ENCODE peak calls at places on chromosomes 6 and 20, in eight cellular contexts. One of them, this sample, is unnamed.

GRCh38 chr6:128519931-128520435 is 416 bp downstream of the PTPRK start:
- DNase-seq in T-cell: peak
- DNase-seq in neural progenitor cell: no peak
- DNase-seq in HTR-8/SVneo: no peak
- DNase-seq in activated B cell treated with CpG ODN at 0.5 μM for 24 hours: no peak
- DNase-seq in naive thymus-derived CD8-positive, alpha-beta T cell: peak
- DNase-seq in NCI-H1436 treated with DMSO at 0.1 percent for 48 hours: no peak
- DNase-seq in stimulated activated naive CD8-positive, alpha-beta T cell treated with anti-CD3 and anti-CD28 coated beads, Interleukin-15, amount 100 ng/mL, for 72 hours: peak
- DNase-seq in this sample: peak

GRCh38 chr20:56627122-56628014 is 1.7 kb upstream of the TFAP2C start:
- DNase-seq in stimulated activated naive CD8-positive, alpha-beta T cell treated with anti-CD3 and anti-CD28 coated beads, Interleukin-15, amount 100 ng/mL, for 72 hours: no peak
- DNase-seq in activated B cell treated with CpG ODN at 0.5 μM for 24 hours: no peak
- DNase-seq in neural progenitor cell: peak
- DNase-seq in T-cell: no peak
- DNase-seq in HTR-8/SVneo: no peak
- DNase-seq in NCI-H1436 treated with DMSO at 0.1 percent for 48 hours: no peak
- DNase-seq in naive thymus-derived CD8-positive, alpha-beta T cell: no peak
- DNase-seq in this sample: peak

GRCh38 chr6:145480024-145480423 is 255.3 kb downstream of the EPM2A start:
- DNase-seq in neural progenitor cell: no peak
- DNase-seq in T-cell: no peak
- DNase-seq in naive thymus-derived CD8-positive, alpha-beta T cell: no peak
- DNase-seq in HTR-8/SVneo: no peak
- DNase-seq in NCI-H1436 treated with DMSO at 0.1 percent for 48 hours: no peak
- DNase-seq in activated B cell treated with CpG ODN at 0.5 μM for 24 hours: no peak
- DNase-seq in stimulated activated naive CD8-positive, alpha-beta T cell treated with anti-CD3 and anti-CD28 coated beads, Interleukin-15, amount 100 ng/mL, for 72 hours: no peak
- DNase-seq in this sample: no peak

GRCh38 chr6:155341130-155341828 is 27.0 kb upstream of the TFB1M start:
- DNase-seq in NCI-H1436 treated with DMSO at 0.1 percent for 48 hours: no peak
- DNase-seq in T-cell: no peak
- DNase-seq in naive thymus-derived CD8-positive, alpha-beta T cell: no peak
- DNase-seq in stimulated activated naive CD8-positive, alpha-beta T cell treated with anti-CD3 and anti-CD28 coated beads, Interleukin-15, amount 100 ng/mL, for 72 hours: no peak
- DNase-seq in HTR-8/SVneo: no peak
- DNase-seq in neural progenitor cell: no peak
- DNase-seq in activated B cell treated with CpG ODN at 0.5 μM for 24 hours: no peak
- DNase-seq in this sample: no peak

GRCh38 chr6:91045152-91045551 is 458.3 kb upstream of the MAP3K7 start:
- DNase-seq in HTR-8/SVneo: no peak
- DNase-seq in stimulated activated naive CD8-positive, alpha-beta T cell treated with anti-CD3 and anti-CD28 coated beads, Interleukin-15, amount 100 ng/mL, for 72 hours: no peak
- DNase-seq in naive thymus-derived CD8-positive, alpha-beta T cell: no peak
- DNase-seq in NCI-H1436 treated with DMSO at 0.1 percent for 48 hours: no peak
- DNase-seq in activated B cell treated with CpG ODN at 0.5 μM for 24 hours: no peak
- DNase-seq in T-cell: no peak
- DNase-seq in neural progenitor cell: no peak
- DNase-seq in this sample: no peak

GRCh38 chr20:23023621-23024187 is 11.4 kb upstream of the SSTR4 start:
- DNase-seq in neural progenitor cell: no peak
- DNase-seq in activated B cell treated with CpG ODN at 0.5 μM for 24 hours: no peak
- DNase-seq in NCI-H1436 treated with DMSO at 0.1 percent for 48 hours: no peak
- DNase-seq in stimulated activated naive CD8-positive, alpha-beta T cell treated with anti-CD3 and anti-CD28 coated beads, Interleukin-15, amount 100 ng/mL, for 72 hours: no peak
- DNase-seq in HTR-8/SVneo: no peak
- DNase-seq in naive thymus-derived CD8-positive, alpha-beta T cell: no peak
- DNase-seq in T-cell: no peak
- DNase-seq in this sample: peak

GRCh38 chr6:1702580-1703051 is 92.9 kb downstream of the FOXC1 start:
- DNase-seq in stimulated activated naive CD8-positive, alpha-beta T cell treated with anti-CD3 and anti-CD28 coated beads, Interleukin-15, amount 100 ng/mL, for 72 hours: no peak
- DNase-seq in naive thymus-derived CD8-positive, alpha-beta T cell: no peak
- DNase-seq in activated B cell treated with CpG ODN at 0.5 μM for 24 hours: no peak
- DNase-seq in neural progenitor cell: no peak
- DNase-seq in T-cell: no peak
- DNase-seq in NCI-H1436 treated with DMSO at 0.1 percent for 48 hours: no peak
- DNase-seq in HTR-8/SVneo: no peak
- DNase-seq in this sample: no peak

GRCh38 chr6:35419431-35419830 is 32.7 kb upstream of the FANCE start:
- DNase-seq in naive thymus-derived CD8-positive, alpha-beta T cell: peak
- DNase-seq in NCI-H1436 treated with DMSO at 0.1 percent for 48 hours: no peak
- DNase-seq in activated B cell treated with CpG ODN at 0.5 μM for 24 hours: no peak
- DNase-seq in neural progenitor cell: peak
- DNase-seq in T-cell: no peak
- DNase-seq in stimulated activated naive CD8-positive, alpha-beta T cell treated with anti-CD3 and anti-CD28 coated beads, Interleukin-15, amount 100 ng/mL, for 72 hours: no peak
- DNase-seq in HTR-8/SVneo: peak
- DNase-seq in this sample: peak

GRCh38 chr6:70381436-70381786 is 31.9 kb upstream of the FAM135A start:
- DNase-seq in stimulated activated naive CD8-positive, alpha-beta T cell treated with anti-CD3 and anti-CD28 coated beads, Interleukin-15, amount 100 ng/mL, for 72 hours: no peak
- DNase-seq in HTR-8/SVneo: no peak
- DNase-seq in neural progenitor cell: no peak
- DNase-seq in T-cell: no peak
- DNase-seq in naive thymus-derived CD8-positive, alpha-beta T cell: no peak
- DNase-seq in activated B cell treated with CpG ODN at 0.5 μM for 24 hours: no peak
- DNase-seq in NCI-H1436 treated with DMSO at 0.1 percent for 48 hours: no peak
- DNase-seq in this sample: no peak

GRCh38 chr6:52876056-52876787 is 33.3 kb downstream of the GSTA3 start:
- DNase-seq in stimulated activated naive CD8-positive, alpha-beta T cell treated with anti-CD3 and anti-CD28 coated beads, Interleukin-15, amount 100 ng/mL, for 72 hours: no peak
- DNase-seq in naive thymus-derived CD8-positive, alpha-beta T cell: no peak
- DNase-seq in T-cell: no peak
- DNase-seq in activated B cell treated with CpG ODN at 0.5 μM for 24 hours: no peak
- DNase-seq in HTR-8/SVneo: no peak
- DNase-seq in neural progenitor cell: no peak
- DNase-seq in NCI-H1436 treated with DMSO at 0.1 percent for 48 hours: no peak
- DNase-seq in this sample: no peak

GRCh38 chr6:105400501-105400900 is 2.4 kb downstream of the PREP start:
- DNase-seq in naive thymus-derived CD8-positive, alpha-beta T cell: no peak
- DNase-seq in T-cell: no peak
- DNase-seq in neural progenitor cell: peak
- DNase-seq in HTR-8/SVneo: no peak
- DNase-seq in activated B cell treated with CpG ODN at 0.5 μM for 24 hours: no peak
- DNase-seq in stimulated activated naive CD8-positive, alpha-beta T cell treated with anti-CD3 and anti-CD28 coated beads, Interleukin-15, amount 100 ng/mL, for 72 hours: no peak
- DNase-seq in NCI-H1436 treated with DMSO at 0.1 percent for 48 hours: no peak
- DNase-seq in this sample: no peak

GRCh38 chr6:154590770-154591169 is 80.3 kb upstream of the CNKSR3 start:
- DNase-seq in stimulated activated naive CD8-positive, alpha-beta T cell treated with anti-CD3 and anti-CD28 coated beads, Interleukin-15, amount 100 ng/mL, for 72 hours: no peak
- DNase-seq in HTR-8/SVneo: no peak
- DNase-seq in NCI-H1436 treated with DMSO at 0.1 percent for 48 hours: peak
- DNase-seq in activated B cell treated with CpG ODN at 0.5 μM for 24 hours: no peak
- DNase-seq in T-cell: no peak
- DNase-seq in naive thymus-derived CD8-positive, alpha-beta T cell: no peak
- DNase-seq in neural progenitor cell: no peak
- DNase-seq in this sample: no peak

GRCh38 chr6:53922571-53922981 is 127.8 kb downstream of the LRRC1 start:
- DNase-seq in naive thymus-derived CD8-positive, alpha-beta T cell: no peak
- DNase-seq in HTR-8/SVneo: no peak
- DNase-seq in stimulated activated naive CD8-positive, alpha-beta T cell treated with anti-CD3 and anti-CD28 coated beads, Interleukin-15, amount 100 ng/mL, for 72 hours: no peak
- DNase-seq in T-cell: no peak
- DNase-seq in neural progenitor cell: peak
- DNase-seq in activated B cell treated with CpG ODN at 0.5 μM for 24 hours: no peak
- DNase-seq in NCI-H1436 treated with DMSO at 0.1 percent for 48 hours: no peak
- DNase-seq in this sample: peak

GRCh38 chr6:36050947-36051710 is 23.5 kb downstream of the MAPK14 start:
- DNase-seq in T-cell: no peak
- DNase-seq in HTR-8/SVneo: no peak
- DNase-seq in NCI-H1436 treated with DMSO at 0.1 percent for 48 hours: no peak
- DNase-seq in stimulated activated naive CD8-positive, alpha-beta T cell treated with anti-CD3 and anti-CD28 coated beads, Interleukin-15, amount 100 ng/mL, for 72 hours: no peak
- DNase-seq in activated B cell treated with CpG ODN at 0.5 μM for 24 hours: no peak
- DNase-seq in neural progenitor cell: no peak
- DNase-seq in naive thymus-derived CD8-positive, alpha-beta T cell: no peak
- DNase-seq in this sample: no peak

GRCh38 chr6:102223942-102224341 is 830.4 kb downstream of the GRIK2 start:
- DNase-seq in T-cell: no peak
- DNase-seq in NCI-H1436 treated with DMSO at 0.1 percent for 48 hours: no peak
- DNase-seq in neural progenitor cell: no peak
- DNase-seq in activated B cell treated with CpG ODN at 0.5 μM for 24 hours: no peak
- DNase-seq in naive thymus-derived CD8-positive, alpha-beta T cell: no peak
- DNase-seq in HTR-8/SVneo: no peak
- DNase-seq in stimulated activated naive CD8-positive, alpha-beta T cell treated with anti-CD3 and anti-CD28 coated beads, Interleukin-15, amount 100 ng/mL, for 72 hours: no peak
- DNase-seq in this sample: no peak

GRCh38 chr20:36086767-36087166 is 67.8 kb upstream of the EPB41L1 start:
- DNase-seq in NCI-H1436 treated with DMSO at 0.1 percent for 48 hours: no peak
- DNase-seq in naive thymus-derived CD8-positive, alpha-beta T cell: no peak
- DNase-seq in T-cell: no peak
- DNase-seq in stimulated activated naive CD8-positive, alpha-beta T cell treated with anti-CD3 and anti-CD28 coated beads, Interleukin-15, amount 100 ng/mL, for 72 hours: no peak
- DNase-seq in activated B cell treated with CpG ODN at 0.5 μM for 24 hours: no peak
- DNase-seq in neural progenitor cell: no peak
- DNase-seq in HTR-8/SVneo: no peak
- DNase-seq in this sample: no peak

GRCh38 chr6:161095916-161096315 is 104.3 kb downstream of the MAP3K4 start:
- DNase-seq in stimulated activated naive CD8-positive, alpha-beta T cell treated with anti-CD3 and anti-CD28 coated beads, Interleukin-15, amount 100 ng/mL, for 72 hours: no peak
- DNase-seq in neural progenitor cell: no peak
- DNase-seq in naive thymus-derived CD8-positive, alpha-beta T cell: no peak
- DNase-seq in activated B cell treated with CpG ODN at 0.5 μM for 24 hours: no peak
- DNase-seq in NCI-H1436 treated with DMSO at 0.1 percent for 48 hours: no peak
- DNase-seq in HTR-8/SVneo: no peak
- DNase-seq in T-cell: no peak
- DNase-seq in this sample: no peak

GRCh38 chr6:137001287-137001976 is 43.3 kb downstream of the IL20RA start:
- DNase-seq in naive thymus-derived CD8-positive, alpha-beta T cell: no peak
- DNase-seq in HTR-8/SVneo: no peak
- DNase-seq in activated B cell treated with CpG ODN at 0.5 μM for 24 hours: no peak
- DNase-seq in NCI-H1436 treated with DMSO at 0.1 percent for 48 hours: no peak
- DNase-seq in stimulated activated naive CD8-positive, alpha-beta T cell treated with anti-CD3 and anti-CD28 coated beads, Interleukin-15, amount 100 ng/mL, for 72 hours: no peak
- DNase-seq in neural progenitor cell: peak
- DNase-seq in T-cell: no peak
- DNase-seq in this sample: peak

GRCh38 chr20:58741384-58741783 is 48.8 kb downstream of the NPEPL1 start:
- DNase-seq in stimulated activated naive CD8-positive, alpha-beta T cell treated with anti-CD3 and anti-CD28 coated beads, Interleukin-15, amount 100 ng/mL, for 72 hours: no peak
- DNase-seq in neural progenitor cell: no peak
- DNase-seq in NCI-H1436 treated with DMSO at 0.1 percent for 48 hours: no peak
- DNase-seq in naive thymus-derived CD8-positive, alpha-beta T cell: no peak
- DNase-seq in HTR-8/SVneo: no peak
- DNase-seq in activated B cell treated with CpG ODN at 0.5 μM for 24 hours: no peak
- DNase-seq in T-cell: no peak
- DNase-seq in this sample: no peak